ENCODE peak calls at places on chromosomes 3 and 15, in five cellular contexts. N is HepG2, C is K562, J is H1, E is GM12878. O is an unnamed sample.
A peak's percentile ranks its signal among the peaks of the same experiment; 100 is the strongest.

GRCh38 chr3:150697646-150698045 is 6.1 kb downstream of the ERICH6 start:
- DNase-seq in J (no peak), C (no peak), N (no peak), E (no peak), O (no peak)

GRCh38 chr3:159824341-159824740 is 164.3 kb upstream of the IL12A start:
- DNase-seq in J (no peak), C (no peak), E (no peak), N (peak; percentile 34), O (peak; percentile 56)

GRCh38 chr15:66661432-66662096 is 40.5 kb upstream of the SMAD6 start:
- DNase-seq in E (no peak), N (no peak), J (no peak), C (peak; percentile 94), O (no peak)

GRCh38 chr15:33209575-33210519 is 15.3 kb upstream of the FMN1 start:
- DNase-seq in N (no peak), J (no peak), E (no peak), C (no peak), O (no peak)

GRCh38 chr3:179093807-179094206 is 22.2 kb upstream of the ZMAT3 start:
- DNase-seq in N (no peak), C (no peak), E (no peak), J (no peak), O (no peak)

GRCh38 chr3:3665546-3665945 is 133.7 kb upstream of the LRRN1 start:
- DNase-seq in E (no peak), C (no peak), J (no peak), N (no peak), O (no peak)

GRCh38 chr3:135908225-135908624 is 57.3 kb upstream of the PPP2R3A start:
- DNase-seq in J (no peak), N (no peak), E (no peak), C (no peak), O (peak; percentile 10)

GRCh38 chr3:34020761-34021635 is 222.6 kb downstream of the PDCD6IP start:
- DNase-seq in N (no peak), J (no peak), E (no peak), C (no peak), O (no peak)

GRCh38 chr15:52441846-52442245 is 86.8 kb downstream of the MYO5A start:
- DNase-seq in E (no peak), J (no peak), C (no peak), N (no peak), O (no peak)

GRCh38 chr3:31166249-31166885 is 271.9 kb upstream of the GADL1 start:
- DNase-seq in N (no peak), C (no peak), J (no peak), E (no peak), O (no peak)

GRCh38 chr3:119367000-119367399 is 72.8 kb downstream of the ARHGAP31 start:
- DNase-seq in N (no peak), E (no peak), C (no peak), J (no peak), O (no peak)

GRCh38 chr3:126412841-126413692 is 18.4 kb downstream of the CFAP100 start:
- DNase-seq in N (no peak), C (no peak), J (no peak), E (no peak), O (no peak)
- TF ChIP-seq SRF in N (no peak), C (no peak), J (no peak), E (no peak), O (no peak)

GRCh38 chr15:75104804-75105557 is 81.6 kb downstream of the PPCDC start:
- DNase-seq in J (no peak), N (peak; percentile 77), C (no peak), E (peak; percentile 88), O (peak; percentile 88)
- TF ChIP-seq ATF3 in J (no peak), N (no peak), C (peak; percentile 67), E (no peak), O (no peak)

GRCh38 chr15:65208656-65209055 is 2.6 kb downstream of the CILP start:
- DNase-seq in C (no peak), N (no peak), E (no peak), J (no peak), O (no peak)
- TF ChIP-seq SRF in C (no peak), N (no peak), E (no peak), J (no peak), O (no peak)

GRCh38 chr3:85570819-85571218 is 612.0 kb downstream of the CADM2 start:
- DNase-seq in E (no peak), C (no peak), N (no peak), J (no peak), O (no peak)

GRCh38 chr3:85572978-85573377 is 614.2 kb downstream of the CADM2 start:
- DNase-seq in J (no peak), C (no peak), E (no peak), N (no peak), O (no peak)

GRCh38 chr3:85572426-85572825 is 613.6 kb downstream of the CADM2 start:
- DNase-seq in N (no peak), E (no peak), J (no peak), C (no peak), O (no peak)

GRCh38 chr3:85574306-85574705 is 615.5 kb downstream of the CADM2 start:
- DNase-seq in C (no peak), N (no peak), J (no peak), E (no peak), O (no peak)

GRCh38 chr3:85571835-85572234 is 613.0 kb downstream of the CADM2 start:
- DNase-seq in J (no peak), E (no peak), N (peak; percentile 3), C (no peak), O (no peak)
- TF ChIP-seq ATF3 in J (no peak), E (no peak), N (no peak), C (no peak), O (no peak)

DNA sequence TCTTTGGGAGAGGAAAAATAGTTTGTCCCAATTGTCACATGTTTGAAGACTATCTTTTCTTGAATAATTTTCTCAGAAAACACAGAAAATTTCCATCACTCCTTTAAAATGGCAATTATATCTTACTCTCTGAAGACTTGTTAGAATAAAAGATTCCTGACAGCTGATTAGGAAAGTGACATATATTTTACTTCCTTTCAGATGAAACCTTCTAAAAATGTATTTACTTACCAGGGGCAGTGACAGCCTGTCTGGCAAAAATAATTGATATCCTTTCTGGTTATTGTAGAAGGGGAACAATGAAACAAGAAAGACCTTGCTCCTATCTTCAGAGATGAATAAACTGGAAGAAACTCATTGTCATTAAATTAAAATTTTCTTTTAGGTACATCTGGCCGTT is 483.3 kb upstream of the GOLIM4 start:
- DNase-seq in N (no peak), C (no peak), E (no peak), J (no peak), O (no peak)
- TF ChIP-seq SRF in N (no peak), C (no peak), E (no peak), J (no peak), O (no peak)

DNA sequence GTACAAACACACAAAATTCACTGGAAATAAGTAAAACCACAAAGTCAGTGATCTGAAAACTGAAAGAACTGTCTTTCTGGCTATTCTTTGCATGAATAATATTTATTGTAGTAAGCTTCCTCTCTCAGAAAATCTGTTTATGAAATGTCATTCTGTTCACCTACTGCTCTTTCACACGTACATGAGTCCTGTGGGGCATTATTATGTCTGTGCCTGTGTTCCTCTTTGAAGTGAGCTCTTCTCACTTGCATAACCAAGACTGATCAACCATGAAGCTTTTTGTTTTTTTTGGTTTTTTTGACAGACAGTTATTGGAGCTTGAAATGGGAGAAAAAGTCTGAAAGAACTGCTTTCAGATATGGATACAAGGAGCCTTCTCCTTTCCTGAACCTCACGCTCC is 195.8 kb downstream of the PLCH1 start:
- DNase-seq in N (no peak), J (no peak), C (no peak), E (no peak), O (no peak)
- TF ChIP-seq ATF3 in N (no peak), J (no peak), C (no peak), E (no peak), O (no peak)

GRCh38 chr3:95752199-95752598 is 1062.2 kb upstream of the EPHA6 start:
- DNase-seq in N (no peak), E (no peak), C (no peak), J (no peak), O (no peak)

DNA sequence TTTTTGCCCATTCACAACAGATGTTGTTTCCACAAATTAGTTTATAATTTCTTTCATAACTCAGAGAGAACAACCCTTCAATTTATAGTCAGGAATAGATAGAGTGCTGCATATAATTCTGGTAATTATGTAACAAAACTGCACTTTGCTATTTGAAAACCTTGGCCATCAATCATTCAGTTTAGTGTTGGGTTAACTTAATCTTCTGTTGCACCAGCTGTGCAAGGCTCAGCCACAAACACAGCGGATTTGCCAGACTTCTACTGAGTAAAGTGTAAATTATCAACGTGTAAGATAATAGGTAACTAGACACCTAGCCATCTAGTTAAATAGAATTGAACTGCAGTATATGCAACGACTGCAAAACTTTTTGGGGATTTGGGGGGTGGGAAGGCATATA is 1064.3 kb upstream of the EPHA6 start:
- DNase-seq in J (no peak), C (no peak), E (no peak), N (no peak), O (no peak)
- TF ChIP-seq SRF in J (no peak), C (no peak), E (no peak), N (no peak), O (no peak)

GRCh38 chr3:12629560-12629959 is 34.4 kb downstream of the RAF1 start:
- DNase-seq in E (no peak), N (no peak), J (no peak), C (no peak), O (no peak)
- TF ChIP-seq ATF3 in E (no peak), N (no peak), J (no peak), C (no peak), O (no peak)

DNA sequence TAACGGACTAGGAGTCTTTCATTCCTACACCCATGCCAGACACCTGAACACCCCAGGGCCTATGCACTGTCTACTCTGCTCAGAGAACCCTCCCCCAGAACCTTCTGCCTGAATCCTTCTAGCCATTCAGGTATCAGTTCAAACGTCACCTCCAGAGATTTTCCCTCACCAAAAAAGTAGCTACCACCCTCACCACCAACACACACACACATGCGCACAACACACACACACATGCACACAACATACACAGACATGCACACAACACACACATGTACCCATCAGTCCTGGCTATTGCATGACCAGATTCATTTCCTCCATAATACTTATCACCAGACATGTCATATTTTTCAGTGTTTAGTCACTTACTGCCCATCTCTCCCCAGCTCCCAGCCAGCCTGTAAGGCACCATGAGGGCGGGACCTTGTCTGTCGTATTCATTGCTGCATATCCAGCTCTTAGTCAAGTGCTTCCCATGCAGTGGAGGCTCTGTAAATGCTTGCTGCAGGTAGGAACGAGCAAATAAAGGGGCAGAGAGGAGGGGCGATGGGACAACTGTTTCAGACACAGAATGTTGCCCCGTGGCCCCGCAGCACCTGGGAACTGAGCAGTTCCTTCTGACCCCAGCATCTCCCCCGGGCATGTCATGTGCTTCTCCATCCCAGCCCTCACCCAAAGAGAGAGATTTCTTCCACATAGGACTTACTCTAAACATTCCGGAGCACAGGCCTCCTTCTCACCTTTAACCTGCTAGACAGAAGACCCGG is 29.2 kb downstream of the XXYLT1 start:
- DNase-seq in N (no peak), E (no peak), C (no peak), J (peak; percentile 44), O (no peak)
- TF ChIP-seq SRF in N (no peak), E (no peak), C (no peak), J (no peak), O (no peak)

GRCh38 chr3:116302087-116302747 is 143.1 kb downstream of the LSAMP start:
- DNase-seq in E (no peak), N (no peak), C (no peak), J (no peak), O (no peak)

GRCh38 chr3:116299646-116300081 is 145.6 kb downstream of the LSAMP start:
- DNase-seq in E (peak; percentile 31), N (no peak), C (no peak), J (no peak), O (no peak)
- TF ChIP-seq ATF3 in E (no peak), N (no peak), C (no peak), J (no peak), O (no peak)

O was measured in HCT116.